ENCODE peak calls at places on chromosomes 2 and 18, in five cellular contexts. B is lower lobe of right lung, Y is endothelial cell, H is GM20000, L is MM.1S. F is an unnamed sample.

GRCh38 chr2:2890246-2890645 is 487.4 kb downstream of the EIPR1 start:
- DNase-seq in L (no peak), B (no peak), H (no peak), Y (no peak), F (no peak)

GRCh38 chr18:60935046-60935445 is 398.2 kb upstream of the CDH20 start:
- DNase-seq in Y (no peak), H (no peak), B (no peak), L (no peak), F (no peak)

GRCh38 chr2:219912530-219912929 is 285.1 kb downstream of the SLC4A3 start:
- DNase-seq in H (no peak), Y (no peak), L (no peak), B (no peak), F (no peak)

GRCh38 chr2:240711701-240712100 is 20.0 kb downstream of the AQP12A start:
- DNase-seq in Y (no peak), H (no peak), L (no peak), B (no peak), F (no peak)

GRCh38 chr2:85264471-85264870 is 63.3 kb downstream of the TGOLN2 start:
- DNase-seq in B (no peak), H (no peak), Y (no peak), L (no peak), F (no peak)

GRCh38 chr18:47985837-47986236 is 55.4 kb upstream of the SMAD2 start:
- DNase-seq in H (no peak), Y (no peak), L (no peak), B (peak; percentile 56), F (no peak)

GRCh38 chr2:154370873-154371272 is 327.6 kb upstream of the KCNJ3 start:
- DNase-seq in L (no peak), H (no peak), Y (no peak), B (no peak), F (no peak)

GRCh38 chr2:196718394-196718793 is 78.9 kb downstream of the CCDC150 start:
- DNase-seq in B (no peak), Y (no peak), H (no peak), L (no peak), F (no peak)

GRCh38 chr2:210593166-210593565 is 36.8 kb downstream of the CPS1 start:
- DNase-seq in B (no peak), H (no peak), L (no peak), Y (no peak), F (no peak)

GRCh38 chr18:10376735-10377134 is 77.7 kb upstream of the APCDD1 start:
- DNase-seq in H (no peak), L (no peak), B (no peak), Y (no peak), F (no peak)

GRCh38 chr2:105644174-105644980 is 100.3 kb upstream of the NCK2 start:
- DNase-seq in L (no peak), B (no peak), H (no peak), Y (no peak), F (no peak)

GRCh38 chr2:25920326-25920725 is 42.0 kb upstream of the ASXL2 start:
- DNase-seq in H (no peak), L (no peak), Y (no peak), B (no peak), F (no peak)

GRCh38 chr2:40431600-40431955 is 20.3 kb downstream of the SLC8A1 start:
- DNase-seq in B (peak; percentile 53), H (no peak), Y (no peak), L (no peak), F (no peak)

GRCh38 chr2:235496239-235496621 is 2.4 kb downstream of the AGAP1 start:
- DNase-seq in L (peak; percentile 42), Y (no peak), B (no peak), H (no peak), F (no peak)

GRCh38 chr2:125405816-125406215 is 1250.1 kb upstream of the GYPC start:
- DNase-seq in Y (no peak), B (no peak), L (no peak), H (no peak), F (no peak)

GRCh38 chr2:162732946-162733698 is 105.4 kb downstream of the KCNH7 start:
- DNase-seq in Y (no peak), L (peak; percentile 60), B (no peak), H (no peak), F (no peak)

GRCh38 chr18:48036641-48037421 is 106.4 kb upstream of the SMAD2 start:
- DNase-seq in H (no peak), B (no peak), Y (no peak), L (no peak), F (no peak)

GRCh38 chr2:11611251-11611650 is 58.7 kb downstream of the NTSR2 start:
- DNase-seq in Y (no peak), L (no peak), B (no peak), H (no peak), F (no peak)

GRCh38 chr2:241035818-241036396 is 37.5 kb downstream of the SNED1 start:
- DNase-seq in L (no peak), Y (no peak), B (no peak), H (peak; percentile 70), F (peak; percentile 64)

GRCh38 chr2:122703676-122704075 is 948.2 kb downstream of the TSN start:
- DNase-seq in Y (no peak), H (no peak), B (no peak), L (no peak), F (no peak)

GRCh38 chr18:74898965-74899364 is 301.3 kb downstream of the ZNF407 start:
- DNase-seq in B (no peak), Y (no peak), L (no peak), H (no peak), F (no peak)

GRCh38 chr2:65654496-65654895 is 222.1 kb upstream of the SPRED2 start:
- DNase-seq in H (no peak), L (no peak), B (no peak), Y (no peak), F (no peak)

GRCh38 chr18:80245781-80246655 is 1.3 kb downstream of the PARD6G start:
- DNase-seq in L (no peak), B (no peak), Y (peak; percentile 49), H (no peak), F (no peak)

GRCh38 chr2:240762249-240762648 is 57.8 kb downstream of the KIF1A start:
- DNase-seq in H (no peak), L (no peak), Y (no peak), B (no peak), F (no peak)

GRCh38 chr2:66553370-66553769 is 118.4 kb downstream of the MEIS1 start:
- DNase-seq in H (no peak), L (no peak), B (peak; percentile 61), Y (no peak), F (no peak)

GRCh38 chr2:176960736-176961135 is 251.9 kb upstream of the HNRNPA3 start:
- DNase-seq in Y (no peak), H (no peak), B (no peak), L (no peak), F (no peak)

GRCh38 chr2:5111581-5111980 is 580.6 kb upstream of the SOX11 start:
- DNase-seq in L (no peak), Y (no peak), B (no peak), H (no peak), F (no peak)
- TF ChIP-seq CTCF in L (no peak), Y (no peak), B (no peak), H (no peak), F (no peak)

DNA sequence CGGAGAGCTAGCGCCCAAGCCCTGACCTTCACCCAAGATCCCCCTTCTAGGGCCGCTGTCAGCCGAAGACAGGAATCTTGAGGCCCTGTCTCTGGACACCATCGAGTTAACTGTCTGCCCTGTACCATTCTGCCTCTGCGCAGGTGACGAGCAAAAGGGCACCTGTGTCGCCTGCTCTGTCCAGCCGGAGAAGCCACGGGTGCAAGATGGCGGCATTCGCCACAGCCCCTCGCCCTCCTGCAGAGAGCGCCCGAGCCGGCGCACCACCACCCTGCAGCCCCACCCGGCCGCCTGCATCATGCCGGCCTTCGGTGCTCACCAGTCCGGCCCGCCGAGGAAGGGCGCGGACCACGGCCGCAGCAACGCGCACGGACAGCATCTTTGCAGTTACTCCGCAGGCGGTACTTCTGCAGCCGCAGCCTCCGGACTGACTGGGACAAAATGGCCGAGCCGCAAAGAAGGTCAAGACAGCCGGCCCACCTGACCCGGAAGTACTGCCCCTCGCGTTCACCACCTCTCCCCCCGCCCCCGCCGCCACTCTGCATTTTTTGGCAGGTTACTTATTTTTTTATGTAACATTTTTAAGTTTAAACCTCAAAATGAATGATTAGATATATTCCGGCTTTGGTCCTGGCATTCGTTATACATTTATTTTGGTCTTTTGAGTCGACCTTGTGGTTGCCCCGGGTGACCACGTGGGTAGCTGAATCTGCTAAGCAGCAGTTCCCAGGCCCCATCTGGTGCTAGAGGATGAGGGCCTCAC is at the start of gene ATP5F1A:
- DNase-seq in B (peak; percentile 90), H (peak; percentile 90), L (peak; percentile 85), Y (peak; percentile 76), F (peak; percentile 90)
- TF ChIP-seq CTCF in B (peak; percentile 18), H (no peak), L (peak; percentile 9), Y (no peak), F (no peak)

GRCh38 chr2:103991591-103991990 is 862.3 kb upstream of the POU3F3 start:
- DNase-seq in L (no peak), Y (no peak), H (no peak), B (no peak), F (no peak)
- TF ChIP-seq CTCF in L (peak; percentile 26), Y (peak; percentile 64), H (peak; percentile 3), B (no peak), F (no peak)

DNA sequence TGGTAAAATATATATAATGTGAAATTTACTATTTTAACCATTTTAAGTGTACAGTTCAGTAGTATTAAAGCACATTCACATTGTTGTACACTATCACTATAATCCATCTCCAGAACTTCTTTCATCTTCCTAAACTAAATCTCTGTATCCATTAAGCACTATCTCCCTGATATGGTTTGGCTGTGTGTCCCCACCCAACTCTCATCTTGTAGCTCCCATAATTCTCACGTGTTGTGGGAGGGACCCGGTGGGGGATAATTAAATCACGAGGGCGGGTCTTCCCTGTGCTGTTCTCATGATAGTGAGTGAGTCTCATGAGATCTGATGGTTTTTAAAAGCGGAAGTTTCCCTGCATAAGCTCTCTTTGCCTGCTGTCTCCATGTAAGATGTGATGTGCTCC is 178.9 kb upstream of the NABP1 start:
- DNase-seq in H (no peak), B (no peak), L (no peak), Y (no peak), F (no peak)
- TF ChIP-seq CTCF in H (no peak), B (no peak), L (no peak), Y (no peak), F (no peak)

GRCh38 chr2:169362346-169363026 is at the start of gene LRP2:
- DNase-seq in B (peak; percentile 63), L (peak; percentile 19), Y (peak; percentile 42), H (peak; percentile 42), F (peak; percentile 9)
- TF ChIP-seq CTCF in B (no peak), L (peak; percentile 9), Y (no peak), H (no peak), F (no peak)

DNA sequence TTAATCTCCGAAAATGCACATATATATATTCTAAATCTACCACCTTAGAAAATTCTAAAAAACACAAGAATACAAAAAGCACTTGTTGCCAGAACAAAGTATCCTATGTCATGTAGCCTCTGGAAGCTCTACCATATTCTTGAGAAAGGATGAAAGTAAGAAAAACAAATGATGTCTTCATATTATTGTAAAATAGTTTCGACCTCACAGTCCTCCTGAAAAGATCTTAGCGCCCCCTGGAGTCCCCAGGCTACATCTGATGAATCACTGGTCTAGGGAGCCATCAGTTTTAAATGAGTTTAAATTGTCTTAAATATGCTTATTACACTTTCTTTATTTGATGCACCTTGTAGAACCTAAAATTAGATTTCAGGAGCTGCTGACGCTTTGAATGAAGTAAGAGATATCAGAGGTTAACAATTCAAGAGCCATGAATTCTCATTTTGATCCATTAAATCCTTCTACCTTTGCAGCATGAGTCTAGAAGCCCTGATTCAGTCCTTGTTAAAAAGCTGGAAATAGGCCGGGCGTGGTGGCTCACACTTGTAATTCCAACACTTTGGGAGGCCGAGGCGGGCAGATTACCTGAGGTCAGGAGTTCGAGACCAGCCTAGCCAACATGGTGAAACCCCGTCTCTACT is 138.8 kb downstream of the MCFD2 start:
- DNase-seq in L (peak; percentile 59), H (peak; percentile 53), B (peak; percentile 60), Y (peak; percentile 63), F (peak; percentile 68)
- TF ChIP-seq CTCF in L (peak; percentile 76), H (peak; percentile 48), B (peak; percentile 67), Y (peak; percentile 68), F (peak; percentile 77)

F was measured in GM10248.